ENCODE peak calls at places on chromosomes 7 and 10, in eight cellular contexts. One of them, this sample, is unnamed. For H3K9me3, the result is how much of the 10 kb centered on the place peaks cover.

GRCh38 chr7:121436136-121436535 is 40.0 kb upstream of the FAM3C start:
- DNase-seq in AG04450: no peak
- DNase-seq in heart left ventricle: no peak
- DNase-seq in upper lobe of right lung: no peak
- DNase-seq in CD8-positive, alpha-beta T cell: no peak
- DNase-seq in adipocyte: no peak
- DNase-seq in fibroblast of lung: no peak
- DNase-seq in CD4-positive, CD25-positive, alpha-beta regulatory T cell: no peak
- DNase-seq in this sample: no peak

GRCh38 chr7:1122832-1123501 is 35.1 kb downstream of the GPER1 start:
- DNase-seq in AG04450: no peak
- DNase-seq in heart left ventricle: peak
- DNase-seq in upper lobe of right lung: peak
- DNase-seq in CD8-positive, alpha-beta T cell: no peak
- DNase-seq in adipocyte: no peak
- DNase-seq in fibroblast of lung: no peak
- DNase-seq in CD4-positive, CD25-positive, alpha-beta regulatory T cell: no peak
- DNase-seq in this sample: no peak

GRCh38 chr10:94104316-94105060 is 110.8 kb downstream of the PLCE1 start:
- DNase-seq in AG04450: no peak
- DNase-seq in heart left ventricle: no peak
- DNase-seq in upper lobe of right lung: no peak
- DNase-seq in CD8-positive, alpha-beta T cell: no peak
- DNase-seq in adipocyte: peak
- DNase-seq in fibroblast of lung: peak
- DNase-seq in CD4-positive, CD25-positive, alpha-beta regulatory T cell: no peak
- DNase-seq in this sample: no peak

GRCh38 chr10:35795131-35795819 is 153.2 kb upstream of the FZD8 start:
- DNase-seq in AG04450: no peak
- DNase-seq in heart left ventricle: peak
- DNase-seq in upper lobe of right lung: no peak
- DNase-seq in CD8-positive, alpha-beta T cell: no peak
- DNase-seq in adipocyte: no peak
- DNase-seq in fibroblast of lung: no peak
- DNase-seq in CD4-positive, CD25-positive, alpha-beta regulatory T cell: no peak
- DNase-seq in this sample: no peak

GRCh38 chr10:77877461-77878344 is 48.9 kb downstream of the DLG5 start:
- DNase-seq in AG04450: peak
- DNase-seq in heart left ventricle: peak
- DNase-seq in upper lobe of right lung: no peak
- DNase-seq in CD8-positive, alpha-beta T cell: peak
- DNase-seq in adipocyte: peak
- DNase-seq in fibroblast of lung: peak
- DNase-seq in CD4-positive, CD25-positive, alpha-beta regulatory T cell: peak
- DNase-seq in this sample: no peak

GRCh38 chr10:47137311-47137851 is 162.6 kb upstream of the GDF10 start:
- DNase-seq in AG04450: peak
- DNase-seq in heart left ventricle: no peak
- DNase-seq in upper lobe of right lung: no peak
- DNase-seq in CD8-positive, alpha-beta T cell: no peak
- DNase-seq in adipocyte: peak
- DNase-seq in fibroblast of lung: peak
- DNase-seq in CD4-positive, CD25-positive, alpha-beta regulatory T cell: no peak
- DNase-seq in this sample: no peak

GRCh38 chr7:105759670-105760548 is 116.5 kb downstream of the ATXN7L1 start:
- DNase-seq in AG04450: no peak
- DNase-seq in heart left ventricle: peak
- DNase-seq in upper lobe of right lung: no peak
- DNase-seq in CD8-positive, alpha-beta T cell: no peak
- DNase-seq in adipocyte: peak
- DNase-seq in fibroblast of lung: peak
- DNase-seq in CD4-positive, CD25-positive, alpha-beta regulatory T cell: peak
- DNase-seq in this sample: no peak

GRCh38 chr10:77889277-77889903 is 37.2 kb downstream of the DLG5 start:
- DNase-seq in AG04450: no peak
- DNase-seq in heart left ventricle: no peak
- DNase-seq in upper lobe of right lung: peak
- DNase-seq in CD8-positive, alpha-beta T cell: no peak
- DNase-seq in adipocyte: no peak
- DNase-seq in fibroblast of lung: no peak
- DNase-seq in CD4-positive, CD25-positive, alpha-beta regulatory T cell: no peak
- DNase-seq in this sample: no peak

GRCh38 chr7:33418251-33418701 is 288.9 kb downstream of the BBS9 start:
- DNase-seq in AG04450: no peak
- DNase-seq in heart left ventricle: no peak
- DNase-seq in upper lobe of right lung: no peak
- DNase-seq in CD8-positive, alpha-beta T cell: no peak
- DNase-seq in adipocyte: no peak
- DNase-seq in fibroblast of lung: peak
- DNase-seq in CD4-positive, CD25-positive, alpha-beta regulatory T cell: no peak
- DNase-seq in this sample: no peak

GRCh38 chr10:75238182-75239180 is 2.7 kb upstream of the COMTD1 start:
- DNase-seq in AG04450: no peak
- DNase-seq in heart left ventricle: no peak
- DNase-seq in upper lobe of right lung: peak
- DNase-seq in CD8-positive, alpha-beta T cell: no peak
- DNase-seq in adipocyte: no peak
- DNase-seq in fibroblast of lung: no peak
- DNase-seq in CD4-positive, CD25-positive, alpha-beta regulatory T cell: no peak
- DNase-seq in this sample: no peak

GRCh38 chr10:4099202-4099601 is 314.2 kb upstream of the KLF6 start:
- DNase-seq in AG04450: no peak
- DNase-seq in heart left ventricle: no peak
- DNase-seq in upper lobe of right lung: no peak
- DNase-seq in CD8-positive, alpha-beta T cell: no peak
- DNase-seq in adipocyte: no peak
- DNase-seq in fibroblast of lung: no peak
- DNase-seq in CD4-positive, CD25-positive, alpha-beta regulatory T cell: no peak
- DNase-seq in this sample: no peak

GRCh38 chr7:68888971-68889385 is 709.3 kb upstream of the AUTS2 start:
- DNase-seq in AG04450: no peak
- DNase-seq in heart left ventricle: no peak
- DNase-seq in upper lobe of right lung: no peak
- DNase-seq in CD8-positive, alpha-beta T cell: no peak
- DNase-seq in adipocyte: no peak
- DNase-seq in fibroblast of lung: no peak
- DNase-seq in CD4-positive, CD25-positive, alpha-beta regulatory T cell: no peak
- DNase-seq in this sample: no peak

GRCh38 chr10:126663880-126664279 is 6.6 kb downstream of the C10orf90 start:
- DNase-seq in AG04450: no peak
- DNase-seq in heart left ventricle: peak
- DNase-seq in upper lobe of right lung: no peak
- DNase-seq in CD8-positive, alpha-beta T cell: no peak
- DNase-seq in adipocyte: no peak
- DNase-seq in fibroblast of lung: peak
- DNase-seq in CD4-positive, CD25-positive, alpha-beta regulatory T cell: no peak
- DNase-seq in this sample: no peak

GRCh38 chr10:128080641-128081040 is 45.6 kb downstream of the MKI67 start:
- DNase-seq in AG04450: no peak
- DNase-seq in heart left ventricle: no peak
- DNase-seq in upper lobe of right lung: peak
- DNase-seq in CD8-positive, alpha-beta T cell: no peak
- DNase-seq in adipocyte: no peak
- DNase-seq in fibroblast of lung: no peak
- DNase-seq in CD4-positive, CD25-positive, alpha-beta regulatory T cell: no peak
- DNase-seq in this sample: no peak

DNA sequence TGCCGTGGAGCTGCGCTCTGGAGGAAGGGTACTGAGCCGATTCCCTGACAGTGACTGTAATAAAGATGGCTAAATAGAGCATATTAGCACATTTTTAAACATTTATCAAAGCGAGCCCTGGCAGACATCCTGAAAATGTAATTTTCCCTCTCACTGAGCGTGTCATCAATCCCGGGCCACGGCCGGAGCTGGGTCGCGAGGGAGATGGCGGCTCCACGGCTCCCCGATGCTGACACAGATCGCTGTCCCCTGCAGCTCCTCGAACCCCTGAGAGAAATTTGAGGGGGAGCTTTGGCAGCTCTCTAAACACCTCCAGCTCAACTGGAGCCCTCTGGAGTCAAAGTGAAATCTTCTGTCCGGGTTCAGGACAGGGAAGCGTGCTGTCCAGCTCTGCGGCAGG is 44.9 kb upstream of the ADGRA1 start:
- DNase-seq in AG04450: no peak
- DNase-seq in heart left ventricle: no peak
- DNase-seq in upper lobe of right lung: no peak
- DNase-seq in CD8-positive, alpha-beta T cell: no peak
- DNase-seq in adipocyte: no peak
- DNase-seq in fibroblast of lung: no peak
- DNase-seq in CD4-positive, CD25-positive, alpha-beta regulatory T cell: no peak
- DNase-seq in this sample: no peak
- H3K9me3 ChIP-seq in AG04450: under half
- H3K9me3 ChIP-seq in heart left ventricle: under half
- H3K9me3 ChIP-seq in upper lobe of right lung: under half
- H3K9me3 ChIP-seq in CD8-positive, alpha-beta T cell: under half
- H3K9me3 ChIP-seq in adipocyte: under half
- H3K9me3 ChIP-seq in fibroblast of lung: under half
- H3K9me3 ChIP-seq in CD4-positive, CD25-positive, alpha-beta regulatory T cell: under half
- H3K9me3 ChIP-seq in this sample: under half

GRCh38 chr7:158141221-158141582 is 446.4 kb downstream of the PTPRN2 start:
- DNase-seq in AG04450: no peak
- DNase-seq in heart left ventricle: no peak
- DNase-seq in upper lobe of right lung: no peak
- DNase-seq in CD8-positive, alpha-beta T cell: no peak
- DNase-seq in adipocyte: no peak
- DNase-seq in fibroblast of lung: no peak
- DNase-seq in CD4-positive, CD25-positive, alpha-beta regulatory T cell: no peak
- DNase-seq in this sample: no peak
- H3K9me3 ChIP-seq in AG04450: half or more
- H3K9me3 ChIP-seq in heart left ventricle: under half
- H3K9me3 ChIP-seq in upper lobe of right lung: under half
- H3K9me3 ChIP-seq in CD8-positive, alpha-beta T cell: under half
- H3K9me3 ChIP-seq in adipocyte: under half
- H3K9me3 ChIP-seq in fibroblast of lung: under half
- H3K9me3 ChIP-seq in CD4-positive, CD25-positive, alpha-beta regulatory T cell: under half
- H3K9me3 ChIP-seq in this sample: under half

DNA sequence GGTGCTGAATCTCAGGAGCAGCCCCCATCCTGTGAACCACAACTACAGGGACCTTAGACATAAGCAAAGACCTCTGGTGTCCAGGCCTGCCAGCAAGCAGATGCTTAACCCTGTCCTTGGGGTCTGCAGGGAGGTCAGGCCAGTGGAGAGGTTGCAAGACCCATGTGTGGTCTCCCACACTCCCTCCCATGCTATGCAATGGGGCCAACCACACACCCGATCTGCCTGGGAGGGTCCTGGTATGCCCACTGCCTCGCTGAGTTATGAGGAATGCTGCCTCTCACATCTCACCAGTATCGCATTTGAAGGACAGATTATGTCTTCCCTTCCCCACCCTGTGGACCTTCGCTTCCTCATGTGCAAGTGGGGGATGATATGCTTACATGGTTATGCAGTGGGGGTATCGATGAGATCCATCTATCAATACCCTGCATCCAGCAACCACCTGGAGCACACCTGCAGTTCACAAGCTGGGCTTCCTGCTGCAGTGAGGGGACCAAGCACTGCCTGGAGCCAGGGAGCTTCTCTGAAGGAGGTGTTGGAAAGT is 191.6 kb downstream of the ZNF716 start:
- DNase-seq in AG04450: no peak
- DNase-seq in heart left ventricle: no peak
- DNase-seq in upper lobe of right lung: no peak
- DNase-seq in CD8-positive, alpha-beta T cell: no peak
- DNase-seq in adipocyte: no peak
- DNase-seq in fibroblast of lung: no peak
- DNase-seq in CD4-positive, CD25-positive, alpha-beta regulatory T cell: no peak
- DNase-seq in this sample: no peak
- H3K9me3 ChIP-seq in AG04450: under half
- H3K9me3 ChIP-seq in heart left ventricle: under half
- H3K9me3 ChIP-seq in upper lobe of right lung: under half
- H3K9me3 ChIP-seq in CD8-positive, alpha-beta T cell: under half
- H3K9me3 ChIP-seq in adipocyte: under half
- H3K9me3 ChIP-seq in fibroblast of lung: under half
- H3K9me3 ChIP-seq in CD4-positive, CD25-positive, alpha-beta regulatory T cell: under half
- H3K9me3 ChIP-seq in this sample: under half

GRCh38 chr7:57487957-57488356 is 38.0 kb downstream of the ZNF716 start:
- DNase-seq in AG04450: no peak
- DNase-seq in heart left ventricle: no peak
- DNase-seq in upper lobe of right lung: no peak
- DNase-seq in CD8-positive, alpha-beta T cell: no peak
- DNase-seq in adipocyte: no peak
- DNase-seq in fibroblast of lung: no peak
- DNase-seq in CD4-positive, CD25-positive, alpha-beta regulatory T cell: no peak
- DNase-seq in this sample: no peak
- H3K9me3 ChIP-seq in AG04450: half or more
- H3K9me3 ChIP-seq in heart left ventricle: half or more
- H3K9me3 ChIP-seq in upper lobe of right lung: under half
- H3K9me3 ChIP-seq in CD8-positive, alpha-beta T cell: under half
- H3K9me3 ChIP-seq in adipocyte: half or more
- H3K9me3 ChIP-seq in fibroblast of lung: under half
- H3K9me3 ChIP-seq in CD4-positive, CD25-positive, alpha-beta regulatory T cell: half or more
- H3K9me3 ChIP-seq in this sample: under half

GRCh38 chr7:10237306-10237705 is 736.4 kb upstream of the PHF14 start:
- DNase-seq in AG04450: no peak
- DNase-seq in heart left ventricle: peak
- DNase-seq in upper lobe of right lung: no peak
- DNase-seq in CD8-positive, alpha-beta T cell: no peak
- DNase-seq in adipocyte: no peak
- DNase-seq in fibroblast of lung: peak
- DNase-seq in CD4-positive, CD25-positive, alpha-beta regulatory T cell: no peak
- DNase-seq in this sample: no peak
- H3K9me3 ChIP-seq in AG04450: under half
- H3K9me3 ChIP-seq in heart left ventricle: under half
- H3K9me3 ChIP-seq in upper lobe of right lung: under half
- H3K9me3 ChIP-seq in CD8-positive, alpha-beta T cell: under half
- H3K9me3 ChIP-seq in adipocyte: under half
- H3K9me3 ChIP-seq in fibroblast of lung: under half
- H3K9me3 ChIP-seq in CD4-positive, CD25-positive, alpha-beta regulatory T cell: under half
- H3K9me3 ChIP-seq in this sample: under half

GRCh38 chr7:132216847-132217246 is 359.4 kb downstream of the PLXNA4 start:
- DNase-seq in AG04450: no peak
- DNase-seq in heart left ventricle: no peak
- DNase-seq in upper lobe of right lung: no peak
- DNase-seq in CD8-positive, alpha-beta T cell: no peak
- DNase-seq in adipocyte: no peak
- DNase-seq in fibroblast of lung: no peak
- DNase-seq in CD4-positive, CD25-positive, alpha-beta regulatory T cell: no peak
- DNase-seq in this sample: no peak
- H3K9me3 ChIP-seq in AG04450: under half
- H3K9me3 ChIP-seq in heart left ventricle: under half
- H3K9me3 ChIP-seq in upper lobe of right lung: under half
- H3K9me3 ChIP-seq in CD8-positive, alpha-beta T cell: under half
- H3K9me3 ChIP-seq in adipocyte: under half
- H3K9me3 ChIP-seq in fibroblast of lung: under half
- H3K9me3 ChIP-seq in CD4-positive, CD25-positive, alpha-beta regulatory T cell: under half
- H3K9me3 ChIP-seq in this sample: under half